ENCODE peak calls at places on chromosomes 7 and 10, in eight cellular contexts. W is neural crest cell, M is NCI-H2081, B is M059J, I is neural progenitor cell, V is PC-9, K is NCI-H1694 treated with DMSO at 0.1 percent for 48 hours, P is AG10803. F is an unnamed sample.

GRCh38 chr7:64655811-64656210 is 10.1 kb upstream of the ZNF107 start:
- DNase-seq in P (no peak), V (no peak), W (no peak), M (no peak), B (no peak), I (no peak), K (no peak), F (no peak)

GRCh38 chr7:20307901-20308300 is 22.8 kb upstream of the ITGB8 start:
- DNase-seq in K (no peak), B (peak; percentile 74), P (no peak), V (no peak), W (no peak), M (no peak), I (peak; percentile 48), F (no peak)

GRCh38 chr10:130877131-130877530 is 434.4 kb downstream of the TCERG1L start:
- DNase-seq in V (no peak), W (no peak), B (no peak), P (no peak), I (no peak), M (no peak), K (no peak), F (no peak)

GRCh38 chr7:94656925-94657731 is 1.2 kb upstream of the SGCE start:
- DNase-seq in I (peak; percentile 63), W (peak; percentile 6), M (peak; percentile 32), K (no peak), P (no peak), V (peak; percentile 3), B (peak; percentile 73), F (peak; percentile 43)

GRCh38 chr7:140671966-140672365 is 779 bp upstream of the ADCK2 start:
- DNase-seq in V (no peak), P (no peak), K (no peak), I (no peak), B (no peak), W (no peak), M (no peak), F (no peak)

GRCh38 chr10:28781296-28781695 is 104.0 kb downstream of the BAMBI start:
- DNase-seq in P (no peak), B (no peak), W (no peak), V (no peak), I (no peak), M (no peak), K (no peak), F (no peak)

GRCh38 chr7:2818653-2819052 is 25.5 kb downstream of the GNA12 start:
- DNase-seq in P (no peak), I (peak; percentile 27), W (no peak), B (no peak), K (no peak), V (no peak), M (no peak), F (no peak)

GRCh38 chr7:151168022-151168786 is 710 bp upstream of the GBX1 start:
- DNase-seq in M (peak; percentile 13), P (no peak), V (peak; percentile 39), W (peak; percentile 53), K (peak; percentile 33), B (peak; percentile 15), I (peak; percentile 78), F (peak; percentile 18)

GRCh38 chr10:115829501-115830215 is 443.3 kb downstream of the GFRA1 start:
- DNase-seq in I (peak; percentile 7), W (no peak), B (peak; percentile 65), M (no peak), P (peak; percentile 78), K (no peak), V (no peak), F (peak; percentile 54)

GRCh38 chr10:61795551-61795950 is 105.9 kb upstream of the ARID5B start:
- DNase-seq in W (no peak), P (no peak), I (no peak), M (no peak), V (no peak), K (no peak), B (no peak), F (no peak)

GRCh38 chr10:67955614-67956013 is 71.2 kb downstream of the SIRT1 start:
- DNase-seq in K (no peak), M (no peak), B (no peak), P (no peak), V (no peak), I (no peak), W (no peak), F (no peak)

GRCh38 chr10:7412482-7413251 is 1.8 kb upstream of the SFMBT2 start:
- DNase-seq in K (no peak), I (peak; percentile 84), V (no peak), P (no peak), B (no peak), M (no peak), W (peak; percentile 50), F (no peak)

GRCh38 chr7:46215987-46216567 is 295.0 kb upstream of the IGFBP3 start:
- DNase-seq in P (no peak), B (no peak), V (no peak), K (no peak), M (no peak), W (peak; percentile 28), I (peak; percentile 94), F (no peak)